ENCODE peak calls at places on chromosomes 11 and 22, in eight cellular contexts. One of them, this sample, is unnamed.

GRCh38 chr11:63177872-63178271 is 33.9 kb upstream of the SLC22A24 start:
- DNase-seq in retina: no peak
- DNase-seq in NCI-H1105: no peak
- DNase-seq in cardiac septum: no peak
- DNase-seq in AG20443: no peak
- DNase-seq in effector memory CD8-positive, alpha-beta T cell: no peak
- DNase-seq in stimulated activated CD4-positive, alpha-beta T cell treated with anti-CD3 and anti-CD28 coated beads, Interleukin-15, amount 100 ng/mL, for 48 hours: no peak
- DNase-seq in head of caudate nucleus: no peak
- DNase-seq in this sample: no peak

GRCh38 chr11:66685276-66686099 is 7.8 kb upstream of the RBM4B start:
- DNase-seq in AG20443: no peak
- DNase-seq in cardiac septum: peak
- DNase-seq in stimulated activated CD4-positive, alpha-beta T cell treated with anti-CD3 and anti-CD28 coated beads, Interleukin-15, amount 100 ng/mL, for 48 hours: no peak
- DNase-seq in effector memory CD8-positive, alpha-beta T cell: no peak
- DNase-seq in retina: no peak
- DNase-seq in head of caudate nucleus: no peak
- DNase-seq in NCI-H1105: peak
- DNase-seq in this sample: no peak

GRCh38 chr11:76632492-76632891 is 38.1 kb downstream of the LRRC32 start:
- DNase-seq in AG20443: no peak
- DNase-seq in cardiac septum: no peak
- DNase-seq in NCI-H1105: no peak
- DNase-seq in effector memory CD8-positive, alpha-beta T cell: no peak
- DNase-seq in head of caudate nucleus: no peak
- DNase-seq in stimulated activated CD4-positive, alpha-beta T cell treated with anti-CD3 and anti-CD28 coated beads, Interleukin-15, amount 100 ng/mL, for 48 hours: no peak
- DNase-seq in retina: no peak
- DNase-seq in this sample: no peak

GRCh38 chr22:42905217-42905616 is 48.1 kb upstream of the ARFGAP3 start:
- DNase-seq in head of caudate nucleus: no peak
- DNase-seq in NCI-H1105: no peak
- DNase-seq in stimulated activated CD4-positive, alpha-beta T cell treated with anti-CD3 and anti-CD28 coated beads, Interleukin-15, amount 100 ng/mL, for 48 hours: no peak
- DNase-seq in effector memory CD8-positive, alpha-beta T cell: no peak
- DNase-seq in AG20443: no peak
- DNase-seq in cardiac septum: no peak
- DNase-seq in retina: no peak
- DNase-seq in this sample: no peak

GRCh38 chr11:113874920-113875413 is 405 bp downstream of the USP28 start:
- DNase-seq in head of caudate nucleus: peak
- DNase-seq in stimulated activated CD4-positive, alpha-beta T cell treated with anti-CD3 and anti-CD28 coated beads, Interleukin-15, amount 100 ng/mL, for 48 hours: peak
- DNase-seq in NCI-H1105: peak
- DNase-seq in effector memory CD8-positive, alpha-beta T cell: no peak
- DNase-seq in AG20443: no peak
- DNase-seq in cardiac septum: no peak
- DNase-seq in retina: peak
- DNase-seq in this sample: no peak

GRCh38 chr11:32487270-32487669 is 51.9 kb upstream of the WT1 start:
- DNase-seq in head of caudate nucleus: no peak
- DNase-seq in retina: no peak
- DNase-seq in effector memory CD8-positive, alpha-beta T cell: no peak
- DNase-seq in AG20443: peak
- DNase-seq in cardiac septum: no peak
- DNase-seq in stimulated activated CD4-positive, alpha-beta T cell treated with anti-CD3 and anti-CD28 coated beads, Interleukin-15, amount 100 ng/mL, for 48 hours: no peak
- DNase-seq in NCI-H1105: no peak
- DNase-seq in this sample: peak

GRCh38 chr11:69102732-69103615 is 52.8 kb upstream of the SMIM38 start:
- DNase-seq in AG20443: no peak
- DNase-seq in cardiac septum: no peak
- DNase-seq in stimulated activated CD4-positive, alpha-beta T cell treated with anti-CD3 and anti-CD28 coated beads, Interleukin-15, amount 100 ng/mL, for 48 hours: no peak
- DNase-seq in retina: peak
- DNase-seq in head of caudate nucleus: no peak
- DNase-seq in NCI-H1105: no peak
- DNase-seq in effector memory CD8-positive, alpha-beta T cell: no peak
- DNase-seq in this sample: peak

GRCh38 chr11:12180257-12181205 is 70.1 kb downstream of the MICAL2 start:
- DNase-seq in stimulated activated CD4-positive, alpha-beta T cell treated with anti-CD3 and anti-CD28 coated beads, Interleukin-15, amount 100 ng/mL, for 48 hours: no peak
- DNase-seq in cardiac septum: no peak
- DNase-seq in AG20443: no peak
- DNase-seq in effector memory CD8-positive, alpha-beta T cell: no peak
- DNase-seq in head of caudate nucleus: no peak
- DNase-seq in NCI-H1105: no peak
- DNase-seq in retina: no peak
- DNase-seq in this sample: no peak

GRCh38 chr11:100793525-100793924 is 106.4 kb downstream of the ARHGAP42 start:
- DNase-seq in cardiac septum: no peak
- DNase-seq in effector memory CD8-positive, alpha-beta T cell: no peak
- DNase-seq in retina: no peak
- DNase-seq in stimulated activated CD4-positive, alpha-beta T cell treated with anti-CD3 and anti-CD28 coated beads, Interleukin-15, amount 100 ng/mL, for 48 hours: no peak
- DNase-seq in AG20443: no peak
- DNase-seq in NCI-H1105: no peak
- DNase-seq in head of caudate nucleus: no peak
- DNase-seq in this sample: no peak

GRCh38 chr22:43289976-43290663 is 53.1 kb downstream of the SCUBE1 start:
- DNase-seq in NCI-H1105: peak
- DNase-seq in cardiac septum: no peak
- DNase-seq in retina: no peak
- DNase-seq in effector memory CD8-positive, alpha-beta T cell: no peak
- DNase-seq in head of caudate nucleus: peak
- DNase-seq in stimulated activated CD4-positive, alpha-beta T cell treated with anti-CD3 and anti-CD28 coated beads, Interleukin-15, amount 100 ng/mL, for 48 hours: no peak
- DNase-seq in AG20443: peak
- DNase-seq in this sample: no peak

GRCh38 chr11:40388097-40388818 is 1071.2 kb downstream of the LRRC4C start:
- DNase-seq in retina: no peak
- DNase-seq in AG20443: peak
- DNase-seq in stimulated activated CD4-positive, alpha-beta T cell treated with anti-CD3 and anti-CD28 coated beads, Interleukin-15, amount 100 ng/mL, for 48 hours: no peak
- DNase-seq in cardiac septum: no peak
- DNase-seq in head of caudate nucleus: no peak
- DNase-seq in effector memory CD8-positive, alpha-beta T cell: no peak
- DNase-seq in NCI-H1105: no peak
- DNase-seq in this sample: no peak

GRCh38 chr11:108670381-108670930 is 5.6 kb downstream of the DDX10 start:
- DNase-seq in NCI-H1105: no peak
- DNase-seq in cardiac septum: no peak
- DNase-seq in head of caudate nucleus: no peak
- DNase-seq in stimulated activated CD4-positive, alpha-beta T cell treated with anti-CD3 and anti-CD28 coated beads, Interleukin-15, amount 100 ng/mL, for 48 hours: no peak
- DNase-seq in retina: no peak
- DNase-seq in AG20443: peak
- DNase-seq in effector memory CD8-positive, alpha-beta T cell: no peak
- DNase-seq in this sample: no peak

GRCh38 chr22:41976070-41976901 is 7.0 kb downstream of the SEPTIN3 start:
- DNase-seq in NCI-H1105: peak
- DNase-seq in stimulated activated CD4-positive, alpha-beta T cell treated with anti-CD3 and anti-CD28 coated beads, Interleukin-15, amount 100 ng/mL, for 48 hours: no peak
- DNase-seq in retina: peak
- DNase-seq in head of caudate nucleus: peak
- DNase-seq in effector memory CD8-positive, alpha-beta T cell: peak
- DNase-seq in AG20443: peak
- DNase-seq in cardiac septum: no peak
- DNase-seq in this sample: peak

GRCh38 chr11:57237204-57237681 is at the start of gene APLNR:
- DNase-seq in retina: peak
- DNase-seq in cardiac septum: no peak
- DNase-seq in AG20443: no peak
- DNase-seq in effector memory CD8-positive, alpha-beta T cell: no peak
- DNase-seq in stimulated activated CD4-positive, alpha-beta T cell treated with anti-CD3 and anti-CD28 coated beads, Interleukin-15, amount 100 ng/mL, for 48 hours: no peak
- DNase-seq in head of caudate nucleus: no peak
- DNase-seq in NCI-H1105: no peak
- DNase-seq in this sample: no peak

GRCh38 chr11:48170840-48171233 is 45.8 kb upstream of the OR4B1 start:
- DNase-seq in retina: no peak
- DNase-seq in stimulated activated CD4-positive, alpha-beta T cell treated with anti-CD3 and anti-CD28 coated beads, Interleukin-15, amount 100 ng/mL, for 48 hours: no peak
- DNase-seq in cardiac septum: no peak
- DNase-seq in AG20443: peak
- DNase-seq in effector memory CD8-positive, alpha-beta T cell: no peak
- DNase-seq in head of caudate nucleus: no peak
- DNase-seq in NCI-H1105: no peak
- DNase-seq in this sample: no peak

GRCh38 chr22:30705710-30706651 is 11.3 kb downstream of the OSBP2 start:
- DNase-seq in NCI-H1105: no peak
- DNase-seq in stimulated activated CD4-positive, alpha-beta T cell treated with anti-CD3 and anti-CD28 coated beads, Interleukin-15, amount 100 ng/mL, for 48 hours: no peak
- DNase-seq in effector memory CD8-positive, alpha-beta T cell: peak
- DNase-seq in cardiac septum: peak
- DNase-seq in retina: peak
- DNase-seq in AG20443: peak
- DNase-seq in head of caudate nucleus: no peak
- DNase-seq in this sample: peak

GRCh38 chr11:12950681-12951080 is 58.4 kb upstream of the RASSF10 start:
- DNase-seq in AG20443: no peak
- DNase-seq in cardiac septum: no peak
- DNase-seq in retina: no peak
- DNase-seq in head of caudate nucleus: no peak
- DNase-seq in stimulated activated CD4-positive, alpha-beta T cell treated with anti-CD3 and anti-CD28 coated beads, Interleukin-15, amount 100 ng/mL, for 48 hours: no peak
- DNase-seq in NCI-H1105: no peak
- DNase-seq in effector memory CD8-positive, alpha-beta T cell: no peak
- DNase-seq in this sample: no peak

GRCh38 chr22:25558341-25558740 is 6.1 kb upstream of the GRK3 start:
- DNase-seq in cardiac septum: no peak
- DNase-seq in retina: no peak
- DNase-seq in effector memory CD8-positive, alpha-beta T cell: no peak
- DNase-seq in NCI-H1105: no peak
- DNase-seq in head of caudate nucleus: no peak
- DNase-seq in AG20443: no peak
- DNase-seq in stimulated activated CD4-positive, alpha-beta T cell treated with anti-CD3 and anti-CD28 coated beads, Interleukin-15, amount 100 ng/mL, for 48 hours: no peak
- DNase-seq in this sample: no peak

GRCh38 chr22:24423519-24424000 is 3.8 kb upstream of the ADORA2A start:
- DNase-seq in cardiac septum: peak
- DNase-seq in AG20443: peak
- DNase-seq in NCI-H1105: no peak
- DNase-seq in stimulated activated CD4-positive, alpha-beta T cell treated with anti-CD3 and anti-CD28 coated beads, Interleukin-15, amount 100 ng/mL, for 48 hours: no peak
- DNase-seq in retina: peak
- DNase-seq in effector memory CD8-positive, alpha-beta T cell: peak
- DNase-seq in head of caudate nucleus: no peak
- DNase-seq in this sample: peak

GRCh38 chr11:125167292-125167953 is 2.9 kb downstream of the PKNOX2 start:
- DNase-seq in NCI-H1105: no peak
- DNase-seq in stimulated activated CD4-positive, alpha-beta T cell treated with anti-CD3 and anti-CD28 coated beads, Interleukin-15, amount 100 ng/mL, for 48 hours: no peak
- DNase-seq in head of caudate nucleus: no peak
- DNase-seq in AG20443: peak
- DNase-seq in retina: peak
- DNase-seq in effector memory CD8-positive, alpha-beta T cell: no peak
- DNase-seq in cardiac septum: no peak
- DNase-seq in this sample: no peak

GRCh38 chr22:20524004-20524481 is 16.6 kb downstream of the MED15 start:
- DNase-seq in retina: no peak
- DNase-seq in AG20443: no peak
- DNase-seq in effector memory CD8-positive, alpha-beta T cell: peak
- DNase-seq in cardiac septum: no peak
- DNase-seq in NCI-H1105: no peak
- DNase-seq in head of caudate nucleus: no peak
- DNase-seq in stimulated activated CD4-positive, alpha-beta T cell treated with anti-CD3 and anti-CD28 coated beads, Interleukin-15, amount 100 ng/mL, for 48 hours: no peak
- DNase-seq in this sample: no peak

GRCh38 chr11:19379465-19379864 is 138.7 kb upstream of the E2F8 start:
- DNase-seq in cardiac septum: no peak
- DNase-seq in head of caudate nucleus: no peak
- DNase-seq in stimulated activated CD4-positive, alpha-beta T cell treated with anti-CD3 and anti-CD28 coated beads, Interleukin-15, amount 100 ng/mL, for 48 hours: no peak
- DNase-seq in NCI-H1105: no peak
- DNase-seq in effector memory CD8-positive, alpha-beta T cell: no peak
- DNase-seq in retina: no peak
- DNase-seq in AG20443: no peak
- DNase-seq in this sample: no peak

GRCh38 chr11:61446211-61446651 is 16.3 kb downstream of the SDHAF2 start:
- DNase-seq in NCI-H1105: peak
- DNase-seq in head of caudate nucleus: peak
- DNase-seq in cardiac septum: peak
- DNase-seq in retina: peak
- DNase-seq in stimulated activated CD4-positive, alpha-beta T cell treated with anti-CD3 and anti-CD28 coated beads, Interleukin-15, amount 100 ng/mL, for 48 hours: peak
- DNase-seq in AG20443: peak
- DNase-seq in effector memory CD8-positive, alpha-beta T cell: peak
- DNase-seq in this sample: peak

GRCh38 chr11:34266987-34267386 is 90.8 kb downstream of the ABTB2 start:
- DNase-seq in stimulated activated CD4-positive, alpha-beta T cell treated with anti-CD3 and anti-CD28 coated beads, Interleukin-15, amount 100 ng/mL, for 48 hours: no peak
- DNase-seq in NCI-H1105: no peak
- DNase-seq in retina: no peak
- DNase-seq in head of caudate nucleus: peak
- DNase-seq in AG20443: no peak
- DNase-seq in cardiac septum: no peak
- DNase-seq in effector memory CD8-positive, alpha-beta T cell: no peak
- DNase-seq in this sample: no peak

GRCh38 chr22:25199726-25200520 is at the start of gene CRYBB3:
- DNase-seq in stimulated activated CD4-positive, alpha-beta T cell treated with anti-CD3 and anti-CD28 coated beads, Interleukin-15, amount 100 ng/mL, for 48 hours: no peak
- DNase-seq in AG20443: no peak
- DNase-seq in NCI-H1105: no peak
- DNase-seq in effector memory CD8-positive, alpha-beta T cell: no peak
- DNase-seq in head of caudate nucleus: no peak
- DNase-seq in retina: peak
- DNase-seq in cardiac septum: no peak
- DNase-seq in this sample: no peak

GRCh38 chr22:46612904-46613605 is 7.1 kb upstream of the GRAMD4 start:
- DNase-seq in NCI-H1105: no peak
- DNase-seq in effector memory CD8-positive, alpha-beta T cell: peak
- DNase-seq in cardiac septum: no peak
- DNase-seq in AG20443: no peak
- DNase-seq in retina: no peak
- DNase-seq in stimulated activated CD4-positive, alpha-beta T cell treated with anti-CD3 and anti-CD28 coated beads, Interleukin-15, amount 100 ng/mL, for 48 hours: no peak
- DNase-seq in head of caudate nucleus: no peak
- DNase-seq in this sample: no peak

GRCh38 chr22:25013634-25014033 is 61.1 kb downstream of the KIAA1671 start:
- DNase-seq in head of caudate nucleus: no peak
- DNase-seq in NCI-H1105: no peak
- DNase-seq in AG20443: no peak
- DNase-seq in retina: no peak
- DNase-seq in cardiac septum: no peak
- DNase-seq in effector memory CD8-positive, alpha-beta T cell: no peak
- DNase-seq in stimulated activated CD4-positive, alpha-beta T cell treated with anti-CD3 and anti-CD28 coated beads, Interleukin-15, amount 100 ng/mL, for 48 hours: no peak
- DNase-seq in this sample: no peak

GRCh38 chr11:128294001-128294684 is 293.2 kb downstream of the ETS1 start:
- DNase-seq in cardiac septum: no peak
- DNase-seq in NCI-H1105: no peak
- DNase-seq in head of caudate nucleus: no peak
- DNase-seq in effector memory CD8-positive, alpha-beta T cell: no peak
- DNase-seq in AG20443: no peak
- DNase-seq in stimulated activated CD4-positive, alpha-beta T cell treated with anti-CD3 and anti-CD28 coated beads, Interleukin-15, amount 100 ng/mL, for 48 hours: no peak
- DNase-seq in retina: no peak
- DNase-seq in this sample: peak

GRCh38 chr11:78698612-78699011 is 123.9 kb upstream of the NARS2 start:
- DNase-seq in retina: no peak
- DNase-seq in effector memory CD8-positive, alpha-beta T cell: no peak
- DNase-seq in head of caudate nucleus: no peak
- DNase-seq in cardiac septum: peak
- DNase-seq in stimulated activated CD4-positive, alpha-beta T cell treated with anti-CD3 and anti-CD28 coated beads, Interleukin-15, amount 100 ng/mL, for 48 hours: no peak
- DNase-seq in AG20443: peak
- DNase-seq in NCI-H1105: no peak
- DNase-seq in this sample: no peak

GRCh38 chr22:28934026-28934425 is 50.7 kb downstream of the ZNRF3 start:
- DNase-seq in NCI-H1105: peak
- DNase-seq in head of caudate nucleus: no peak
- DNase-seq in stimulated activated CD4-positive, alpha-beta T cell treated with anti-CD3 and anti-CD28 coated beads, Interleukin-15, amount 100 ng/mL, for 48 hours: no peak
- DNase-seq in effector memory CD8-positive, alpha-beta T cell: no peak
- DNase-seq in cardiac septum: no peak
- DNase-seq in AG20443: no peak
- DNase-seq in retina: no peak
- DNase-seq in this sample: no peak

GRCh38 chr11:69010964-69011623 is 2.0 kb downstream of the MRGPRF start:
- DNase-seq in retina: peak
- DNase-seq in head of caudate nucleus: peak
- DNase-seq in stimulated activated CD4-positive, alpha-beta T cell treated with anti-CD3 and anti-CD28 coated beads, Interleukin-15, amount 100 ng/mL, for 48 hours: no peak
- DNase-seq in AG20443: peak
- DNase-seq in NCI-H1105: no peak
- DNase-seq in effector memory CD8-positive, alpha-beta T cell: no peak
- DNase-seq in cardiac septum: no peak
- DNase-seq in this sample: peak

GRCh38 chr11:62895501-62895900 is 14.8 kb downstream of the SLC3A2 start:
- DNase-seq in AG20443: no peak
- DNase-seq in cardiac septum: no peak
- DNase-seq in stimulated activated CD4-positive, alpha-beta T cell treated with anti-CD3 and anti-CD28 coated beads, Interleukin-15, amount 100 ng/mL, for 48 hours: no peak
- DNase-seq in retina: no peak
- DNase-seq in head of caudate nucleus: no peak
- DNase-seq in effector memory CD8-positive, alpha-beta T cell: no peak
- DNase-seq in NCI-H1105: no peak
- DNase-seq in this sample: no peak

GRCh38 chr22:45007247-45007945 is 2.4 kb downstream of the PHF21B start:
- DNase-seq in head of caudate nucleus: no peak
- DNase-seq in stimulated activated CD4-positive, alpha-beta T cell treated with anti-CD3 and anti-CD28 coated beads, Interleukin-15, amount 100 ng/mL, for 48 hours: no peak
- DNase-seq in retina: peak
- DNase-seq in effector memory CD8-positive, alpha-beta T cell: no peak
- DNase-seq in NCI-H1105: peak
- DNase-seq in AG20443: peak
- DNase-seq in cardiac septum: no peak
- DNase-seq in this sample: peak

GRCh38 chr22:42757475-42757874 is 36.8 kb upstream of the A4GALT start:
- DNase-seq in stimulated activated CD4-positive, alpha-beta T cell treated with anti-CD3 and anti-CD28 coated beads, Interleukin-15, amount 100 ng/mL, for 48 hours: no peak
- DNase-seq in cardiac septum: no peak
- DNase-seq in NCI-H1105: no peak
- DNase-seq in effector memory CD8-positive, alpha-beta T cell: no peak
- DNase-seq in head of caudate nucleus: no peak
- DNase-seq in retina: no peak
- DNase-seq in AG20443: peak
- DNase-seq in this sample: no peak